ENCODE peak calls at places on chromosomes 4 and X, in eight cellular contexts. F is effector memory CD4-positive, alpha-beta T cell; K is small intestine; T is upper lobe of left lung; Y is H9; Z is GM23248; N is Peyer's patch; P is CD4-positive, alpha-beta memory T cell. V is an unnamed sample. For H3K27me3, the result is how much of the 10 kb centered on the place peaks cover.

GRCh38 chr4:47831026-47831689 is 6.7 kb downstream of the CORIN start:
- DNase-seq in Y (no peak), F (no peak), N (no peak), Z (no peak), K (peak), T (no peak), P (no peak), V (no peak)

GRCh38 chrX:47843363-47843762 is 6.7 kb downstream of the ZNF81 start:
- DNase-seq in Y (no peak), P (no peak), N (no peak), Z (peak), K (no peak), T (no peak), F (no peak), V (no peak)

GRCh38 chrX:134181261-134181660 is 55.7 kb upstream of the CCDC160 start:
- DNase-seq in N (no peak), T (no peak), K (no peak), Z (no peak), F (no peak), Y (no peak), P (no peak), V (no peak)

GRCh38 chrX:129957241-129958099 is 25.0 kb upstream of the BCORL1 start:
- DNase-seq in K (peak), Z (peak), Y (peak), N (peak), T (peak), F (no peak), P (peak), V (peak)

GRCh38 chrX:16462912-16463311 is 187.0 kb upstream of the S100G start:
- DNase-seq in P (no peak), Y (no peak), N (no peak), T (no peak), K (no peak), F (no peak), Z (peak), V (no peak)

GRCh38 chr4:1985287-1985686 is 23.5 kb downstream of the NELFA start:
- DNase-seq in Y (no peak), P (no peak), T (peak), Z (no peak), K (no peak), F (no peak), N (no peak), V (no peak)

GRCh38 chrX:41664307-41665299 is 24.2 kb upstream of the GPR34 start:
- DNase-seq in P (no peak), T (no peak), Z (peak), K (no peak), Y (no peak), F (no peak), N (no peak), V (no peak)

GRCh38 chrX:314049-314448 is 4.5 kb downstream of the GTPBP6 start:
- DNase-seq in Y (no peak), K (no peak), Z (no peak), F (no peak), N (no peak), T (peak), P (peak), V (no peak)

GRCh38 chr4:103422467-103423219 is 224.5 kb upstream of the CENPE start:
- DNase-seq in K (no peak), N (no peak), F (no peak), P (no peak), Y (no peak), Z (peak), T (no peak), V (no peak)

GRCh38 chrX:47751670-47752069 is 85.0 kb upstream of the ZNF81 start:
- DNase-seq in N (no peak), Z (peak), P (no peak), F (peak), K (peak), Y (peak), T (peak), V (no peak)

GRCh38 chrX:40175416-40176255 is 77.9 kb upstream of the BCOR start:
- DNase-seq in P (peak), N (peak), Y (peak), F (peak), K (peak), T (peak), Z (peak), V (peak)

GRCh38 chr4:183401473-183401872 is 43.0 kb upstream of the CDKN2AIP start:
- DNase-seq in T (no peak), N (no peak), K (no peak), P (no peak), F (no peak), Y (no peak), Z (peak), V (no peak)

GRCh38 chrX:47179928-47180255 is 13.7 kb upstream of the UBA1 start:
- DNase-seq in Y (no peak), F (no peak), Z (no peak), N (no peak), T (no peak), P (no peak), K (no peak), V (no peak)

GRCh38 chr4:74456056-74456744 is 11.3 kb downstream of the AREG start:
- DNase-seq in K (no peak), N (no peak), Z (no peak), F (no peak), T (no peak), P (no peak), Y (no peak), V (no peak)

GRCh38 chr4:126038492-126039236 is 723.9 kb downstream of the FAT4 start:
- DNase-seq in T (no peak), Z (no peak), F (no peak), Y (no peak), K (no peak), P (no peak), N (no peak), V (no peak)

GRCh38 chr4:48699470-48699869 is 80.6 kb downstream of the FRYL start:
- DNase-seq in Z (peak), P (no peak), K (no peak), F (no peak), T (no peak), Y (no peak), N (no peak), V (no peak)

GRCh38 chr4:89001647-89002518 is 55.1 kb downstream of the FAM13A start:
- DNase-seq in N (no peak), Y (no peak), T (no peak), Z (no peak), F (no peak), K (no peak), P (no peak), V (no peak)

GRCh38 chr4:99885063-99885664 is 9.1 kb downstream of the LAMTOR3 start:
- DNase-seq in N (no peak), K (peak), Y (no peak), P (peak), Z (peak), T (no peak), F (no peak), V (peak)

GRCh38 chrX:23792861-23793553 is 10.0 kb downstream of the SAT1 start:
- DNase-seq in Z (no peak), F (no peak), P (no peak), Y (no peak), N (no peak), T (no peak), K (no peak), V (no peak)

GRCh38 chrX:100410901-100411801 is 1.1 kb upstream of the PCDH19 start:
- DNase-seq in N (no peak), Y (peak), K (no peak), F (no peak), Z (peak), P (no peak), T (peak), V (no peak)

GRCh38 chrX:1719270-1719669 is 104.4 kb downstream of the ASMT start:
- DNase-seq in Z (no peak), Y (no peak), P (no peak), K (no peak), N (no peak), F (no peak), T (no peak), V (no peak)

GRCh38 chr4:78293841-78294301 is 236.7 kb downstream of the FRAS1 start:
- DNase-seq in K (no peak), P (no peak), Z (peak), F (no peak), N (no peak), T (no peak), Y (no peak), V (no peak)

GRCh38 chr4:176435891-176436499 is 116.2 kb downstream of the SPCS3 start:
- DNase-seq in K (no peak), Y (no peak), Z (peak), N (no peak), F (no peak), P (no peak), T (no peak), V (no peak)

GRCh38 chr4:133129237-133129636 is 19.9 kb upstream of the PCDH10 start:
- DNase-seq in Y (no peak), Z (no peak), P (no peak), K (no peak), T (no peak), F (no peak), N (no peak), V (no peak)

DNA sequence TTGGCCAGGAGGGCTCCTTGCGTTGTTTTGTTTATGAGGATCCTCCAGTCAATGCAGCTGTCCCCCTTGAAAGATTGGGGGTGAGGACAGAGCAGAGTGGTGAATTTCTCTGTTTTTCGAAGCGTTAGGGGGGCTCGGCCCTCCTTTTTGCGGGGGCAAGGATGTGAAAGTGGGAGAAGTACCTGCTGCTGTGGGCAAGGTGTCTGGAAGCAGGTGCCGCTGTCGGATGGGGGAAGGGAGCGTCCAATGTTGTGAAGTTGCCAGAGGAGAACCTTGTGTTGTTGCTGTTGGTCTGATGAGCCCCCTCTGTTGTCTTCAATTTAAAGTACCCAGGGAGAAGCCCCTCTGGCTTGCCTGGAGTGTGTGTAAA is 613 bp downstream of the GLRB start:
- DNase-seq in F (no peak), P (no peak), Y (peak), N (no peak), Z (no peak), K (peak), T (no peak), V (no peak)
- H3K27me3 ChIP-seq in F (under half), P (under half), Y (under half), N (under half), Z (under half), K (under half), T (under half), V (under half)

DNA sequence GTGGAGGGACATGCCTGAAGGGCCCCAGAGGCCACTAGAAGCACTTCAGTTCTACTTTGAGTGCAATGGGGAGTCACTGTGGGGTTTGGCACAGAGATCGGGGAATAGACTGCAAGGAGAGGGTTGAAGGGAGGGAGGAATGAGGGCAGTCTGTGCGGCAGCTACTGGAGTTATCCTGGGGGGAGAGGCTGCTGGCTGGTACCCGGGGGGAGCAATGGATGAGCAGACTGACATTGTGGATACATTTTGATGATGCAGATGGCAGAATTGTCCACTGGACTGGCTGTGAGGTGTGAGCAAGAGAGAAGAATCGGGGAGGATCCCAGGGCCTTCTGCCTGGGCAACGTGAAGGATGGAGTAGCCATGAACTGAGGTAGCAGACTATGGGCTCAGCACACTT is 2.8 kb upstream of the MAMLD1 start:
- DNase-seq in F (no peak), N (no peak), T (no peak), K (no peak), P (no peak), Z (no peak), Y (no peak), V (no peak)
- H3K27me3 ChIP-seq in F (under half), N (under half), T (under half), K (under half), P (under half), Z (under half), Y (under half), V (under half)

GRCh38 chr4:173535932-173536331 is 5.9 kb upstream of the HAND2 start:
- DNase-seq in Z (peak), N (no peak), K (no peak), T (no peak), P (no peak), Y (no peak), F (no peak), V (no peak)
- H3K27me3 ChIP-seq in Z (under half), N (under half), K (under half), T (under half), P (half or more), Y (half or more), F (half or more), V (half or more)

GRCh38 chrX:135914404-135914803 is 20.9 kb downstream of the SAGE1 start:
- DNase-seq in N (no peak), T (no peak), K (no peak), P (no peak), F (no peak), Y (no peak), Z (no peak), V (no peak)
- H3K27me3 ChIP-seq in N (under half), T (under half), K (under half), P (under half), F (under half), Y (under half), Z (under half), V (under half)

V was measured in CD4-positive, CD25-positive, alpha-beta regulatory T cell.